ENCODE peak calls at places on chromosomes 2 and 18, in four cellular contexts. N, V, C and J are unnamed samples.
A peak's percentile ranks its signal among the peaks of the same experiment; 100 is the strongest.

GRCh38 chr2:32626591-32627221 is 1.1 kb upstream of the TTC27 start:
- DNase-seq in C (no peak), V (no peak), N (no peak), J (no peak)

GRCh38 chr18:31497404-31497710 is 620 bp upstream of the DSG2 start:
- DNase-seq in V (no peak), N (peak; percentile 49), C (no peak), J (no peak)

GRCh38 chr2:177260398-177260797 is 4.1 kb downstream of the NFE2L2 start:
- DNase-seq in N (no peak), C (no peak), V (no peak), J (no peak)

GRCh38 chr2:38091757-38092156 is 15.8 kb upstream of the CYP1B1 start:
- DNase-seq in C (no peak), N (no peak), V (no peak), J (no peak)

GRCh38 chr2:232655392-232655791 is 22.0 kb downstream of the EFHD1 start:
- DNase-seq in N (no peak), C (no peak), V (no peak), J (no peak)

GRCh38 chr2:177572236-177572671 is 179.7 kb downstream of the AGPS start:
- DNase-seq in C (no peak), N (no peak), V (peak; percentile 80), J (no peak)

GRCh38 chr18:59957957-59958356 is 58.2 kb downstream of the PMAIP1 start:
- DNase-seq in C (no peak), N (peak; percentile 92), V (peak; percentile 3), J (no peak)

GRCh38 chr2:43133708-43134570 is 92.5 kb downstream of the ZFP36L2 start:
- DNase-seq in V (no peak), C (no peak), N (no peak), J (no peak)

GRCh38 chr2:120134263-120134662 is 88.9 kb downstream of the TMEM185B start:
- DNase-seq in N (no peak), C (no peak), V (peak; percentile 87), J (no peak)

GRCh38 chr2:96359310-96359709 is 23.7 kb downstream of the NCAPH start:
- DNase-seq in C (no peak), N (no peak), V (no peak), J (no peak)

GRCh38 chr2:199850718-199851498 is at the start of gene FTCDNL1:
- DNase-seq in C (peak; percentile 16), V (peak; percentile 58), N (peak; percentile 70), J (no peak)

GRCh38 chr2:157473585-157473984 is 29.7 kb upstream of the CYTIP start:
- DNase-seq in V (no peak), C (no peak), N (no peak), J (no peak)

GRCh38 chr2:3204031-3204430 is 173.6 kb downstream of the EIPR1 start:
- DNase-seq in N (no peak), V (no peak), C (no peak), J (no peak)

GRCh38 chr2:182784058-182784706 is 68.1 kb downstream of the DNAJC10 start:
- DNase-seq in C (no peak), N (no peak), V (no peak), J (no peak)

GRCh38 chr2:26008851-26009566 is 24.9 kb upstream of the RAB10 start:
- DNase-seq in N (peak; percentile 32), V (peak; percentile 48), C (peak; percentile 19), J (no peak)

GRCh38 chr2:111654829-111655228 is 229.2 kb downstream of the ANAPC1 start:
- DNase-seq in N (no peak), C (no peak), V (no peak), J (no peak)

GRCh38 chr2:12884713-12885282 is 168.1 kb downstream of the TRIB2 start:
- DNase-seq in C (no peak), N (peak; percentile 37), V (no peak), J (no peak)

GRCh38 chr2:139214806-139215205 is 434.6 kb upstream of the NXPH2 start:
- DNase-seq in N (no peak), C (no peak), V (no peak), J (no peak)

GRCh38 chr18:50079571-50080295 is 115.2 kb downstream of the MYO5B start:
- DNase-seq in C (no peak), N (no peak), V (no peak), J (no peak)

GRCh38 chr18:57839942-57840381 is 36.8 kb upstream of the ATP8B1 start:
- DNase-seq in C (no peak), N (no peak), V (no peak), J (no peak)

GRCh38 chr2:100726866-100727265 is 93.1 kb upstream of the NPAS2 start:
- DNase-seq in C (no peak), V (no peak), N (no peak), J (no peak)

GRCh38 chr2:117917223-117917917 is 96.5 kb downstream of the CCDC93 start:
- DNase-seq in C (no peak), V (peak; percentile 82), N (peak; percentile 3), J (no peak)

GRCh38 chr2:216013080-216013909 is at the start of gene MREG:
- DNase-seq in V (peak; percentile 77), N (peak; percentile 82), C (no peak), J (peak; percentile 93)

GRCh38 chr2:177242136-177242987 is 22.2 kb downstream of the NFE2L2 start:
- DNase-seq in C (no peak), N (peak; percentile 77), V (peak; percentile 70), J (no peak)

GRCh38 chr18:56770097-56770496 is 118.9 kb downstream of the WDR7 start:
- DNase-seq in N (no peak), V (no peak), C (no peak), J (no peak)
- TF ChIP-seq CBX5 in N (no peak), V (no peak), C (no peak), J (no peak)

DNA sequence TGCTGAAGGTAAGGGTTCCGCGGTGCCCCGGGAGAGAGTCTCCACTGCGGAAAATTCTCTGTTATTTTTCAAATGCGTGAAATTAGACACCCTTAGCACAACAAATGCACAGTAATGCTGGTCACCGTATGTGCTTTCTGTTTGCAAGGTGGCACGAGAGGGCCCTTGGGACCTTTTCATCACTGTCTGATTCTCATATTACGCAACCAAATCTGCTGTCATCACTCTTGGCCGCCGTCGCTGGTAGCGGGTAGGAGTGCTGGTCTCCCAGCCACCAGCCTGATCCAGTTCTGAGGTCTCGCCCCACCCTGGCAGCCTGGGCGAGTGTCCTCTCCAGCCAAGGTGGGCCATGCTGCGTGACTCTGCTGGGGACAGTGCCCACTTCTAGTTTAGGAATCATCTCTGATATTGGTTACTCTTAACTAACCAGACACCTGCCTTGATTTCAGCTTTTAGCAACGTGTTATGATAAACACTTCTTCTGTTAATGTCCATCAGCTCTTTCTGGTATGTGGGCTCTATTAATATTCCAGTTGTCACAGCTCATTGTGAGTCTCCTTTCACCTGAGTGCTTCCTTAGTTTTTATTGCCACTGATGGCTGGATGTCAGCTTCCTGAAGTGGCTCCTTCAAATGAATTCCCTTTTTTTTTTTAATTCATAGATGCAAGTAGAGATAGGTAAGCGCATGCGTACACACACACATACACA is 199.4 kb downstream of the GBX2 start:
- DNase-seq in N (no peak), C (no peak), V (no peak), J (no peak)
- TF ChIP-seq ATF3 in N (no peak), C (no peak), V (no peak), J (no peak)

DNA sequence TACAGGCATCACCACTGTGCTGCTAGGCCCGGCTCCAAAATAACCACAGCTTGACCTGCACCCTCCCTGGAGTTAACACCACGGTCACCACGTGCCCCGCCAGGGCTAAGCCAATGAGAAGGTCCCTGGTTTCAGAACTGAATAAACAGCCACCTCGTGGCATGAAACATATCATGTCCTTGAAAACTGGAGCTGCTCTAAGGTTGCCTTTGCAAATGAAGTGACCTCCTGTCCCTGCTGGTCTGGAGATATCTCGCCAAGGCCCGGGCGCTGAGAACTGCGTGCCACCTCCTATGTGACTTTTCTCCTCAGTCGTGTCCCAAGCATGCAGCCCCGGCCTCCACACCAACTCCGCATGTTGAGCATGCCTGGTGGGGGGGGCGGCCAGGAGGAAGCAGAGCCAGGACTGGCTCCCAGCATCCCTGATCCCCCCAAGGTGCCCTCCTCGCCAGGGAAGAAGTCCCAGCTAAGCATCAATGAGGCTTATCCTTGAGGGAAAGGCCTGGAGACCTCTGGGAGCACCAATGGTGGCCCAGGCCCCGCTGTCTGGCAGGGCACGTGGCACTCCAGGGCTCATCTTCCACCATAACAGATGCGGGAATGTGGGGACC is 16.3 kb upstream of the KCNG2 start:
- DNase-seq in N (no peak), C (no peak), V (peak; percentile 19), J (no peak)
- TF ChIP-seq CBX5 in N (no peak), C (no peak), V (no peak), J (no peak)

GRCh38 chr2:1822341-1822740 is 78.0 kb upstream of the PXDN start:
- DNase-seq in C (no peak), N (no peak), V (no peak), J (no peak)
- TF ChIP-seq ATF3 in C (no peak), N (no peak), V (no peak), J (no peak)

DNA sequence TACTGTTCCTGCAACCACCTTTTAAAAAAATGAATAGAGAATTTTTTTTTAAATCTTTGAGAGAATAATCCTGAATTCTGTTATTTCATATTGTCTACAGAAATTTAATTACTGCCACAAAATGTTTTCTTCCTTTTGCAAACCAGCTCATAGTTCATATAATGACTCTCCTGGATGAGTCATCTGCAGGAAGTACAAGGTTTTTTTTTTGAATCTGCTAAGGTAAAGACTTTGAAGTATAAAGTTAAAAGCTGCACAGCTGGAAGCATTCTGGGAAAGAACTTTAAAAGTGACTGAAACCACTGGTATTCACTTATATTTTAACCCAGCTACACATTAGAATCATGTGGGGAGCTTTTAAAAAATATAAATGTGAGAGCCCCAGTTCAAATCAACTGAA is 25.4 kb downstream of the SESTD1 start:
- DNase-seq in V (peak; percentile 88), C (no peak), N (no peak), J (no peak)
- TF ChIP-seq CBX5 in V (no peak), C (no peak), N (no peak), J (no peak)